ENCODE peak calls at places on chromosomes 7 and 10, in seven cellular contexts. One of them, this sample, is unnamed.

GRCh38 chr10:117746541-117747195 is 204.1 kb downstream of the EMX2 start:
- DNase-seq in astrocyte of the cerebellum: no peak
- DNase-seq in HL-60: no peak
- DNase-seq in AG09309: no peak
- DNase-seq in right atrium auricular region: peak; percentile 16
- DNase-seq in HFF-Myc: no peak
- DNase-seq in lower lobe of right lung: no peak
- DNase-seq in this sample: no peak

GRCh38 chr7:101166909-101167644 is 1.7 kb upstream of the VGF start:
- DNase-seq in HFF-Myc: peak; percentile 63
- DNase-seq in right atrium auricular region: no peak
- DNase-seq in HL-60: no peak
- DNase-seq in astrocyte of the cerebellum: no peak
- DNase-seq in AG09309: no peak
- DNase-seq in lower lobe of right lung: no peak
- DNase-seq in this sample: no peak

GRCh38 chr10:80270887-80271286 is 18.6 kb downstream of the MAT1A start:
- DNase-seq in astrocyte of the cerebellum: no peak
- DNase-seq in HFF-Myc: no peak
- DNase-seq in HL-60: no peak
- DNase-seq in lower lobe of right lung: no peak
- DNase-seq in AG09309: no peak
- DNase-seq in right atrium auricular region: no peak
- DNase-seq in this sample: no peak

GRCh38 chr10:78995977-78996355 is 72.8 kb upstream of the ZMIZ1 start:
- DNase-seq in HL-60: no peak
- DNase-seq in astrocyte of the cerebellum: no peak
- DNase-seq in AG09309: no peak
- DNase-seq in right atrium auricular region: no peak
- DNase-seq in lower lobe of right lung: no peak
- DNase-seq in HFF-Myc: no peak
- DNase-seq in this sample: no peak

GRCh38 chr10:78739411-78740053 is 329.2 kb upstream of the ZMIZ1 start:
- DNase-seq in AG09309: no peak
- DNase-seq in astrocyte of the cerebellum: no peak
- DNase-seq in HFF-Myc: no peak
- DNase-seq in lower lobe of right lung: no peak
- DNase-seq in right atrium auricular region: no peak
- DNase-seq in HL-60: no peak
- DNase-seq in this sample: no peak

GRCh38 chr10:7161484-7162283 is 249.2 kb downstream of the SFMBT2 start:
- DNase-seq in AG09309: no peak
- DNase-seq in lower lobe of right lung: no peak
- DNase-seq in HFF-Myc: no peak
- DNase-seq in HL-60: no peak
- DNase-seq in right atrium auricular region: peak; percentile 76
- DNase-seq in astrocyte of the cerebellum: no peak
- DNase-seq in this sample: no peak

GRCh38 chr10:71972746-71973695 is 8.8 kb downstream of the CHST3 start:
- DNase-seq in astrocyte of the cerebellum: no peak
- DNase-seq in HL-60: no peak
- DNase-seq in AG09309: no peak
- DNase-seq in lower lobe of right lung: no peak
- DNase-seq in right atrium auricular region: no peak
- DNase-seq in HFF-Myc: no peak
- DNase-seq in this sample: no peak

GRCh38 chr7:129434172-129434845 is at the start of gene STRIP2:
- DNase-seq in astrocyte of the cerebellum: peak; percentile 23
- DNase-seq in AG09309: no peak
- DNase-seq in HL-60: peak; percentile 54
- DNase-seq in HFF-Myc: no peak
- DNase-seq in right atrium auricular region: peak; percentile 91
- DNase-seq in lower lobe of right lung: peak; percentile 94
- DNase-seq in this sample: no peak

GRCh38 chr10:94361161-94361794 is 1.5 kb downstream of the NOC3L start:
- DNase-seq in AG09309: no peak
- DNase-seq in HFF-Myc: no peak
- DNase-seq in HL-60: no peak
- DNase-seq in right atrium auricular region: no peak
- DNase-seq in lower lobe of right lung: no peak
- DNase-seq in astrocyte of the cerebellum: no peak
- DNase-seq in this sample: no peak

GRCh38 chr7:51128545-51129466 is 187.8 kb downstream of the COBL start:
- DNase-seq in HL-60: no peak
- DNase-seq in right atrium auricular region: peak; percentile 43
- DNase-seq in astrocyte of the cerebellum: no peak
- DNase-seq in HFF-Myc: no peak
- DNase-seq in AG09309: no peak
- DNase-seq in lower lobe of right lung: no peak
- DNase-seq in this sample: no peak

GRCh38 chr7:156640949-156641485 is 443 bp downstream of the RNF32 start:
- DNase-seq in AG09309: no peak
- DNase-seq in HL-60: no peak
- DNase-seq in right atrium auricular region: no peak
- DNase-seq in lower lobe of right lung: peak; percentile 65
- DNase-seq in astrocyte of the cerebellum: no peak
- DNase-seq in HFF-Myc: no peak
- DNase-seq in this sample: no peak

GRCh38 chr10:44801383-44802327 is 109.5 kb upstream of the TMEM72 start:
- DNase-seq in HFF-Myc: peak; percentile 92
- DNase-seq in astrocyte of the cerebellum: peak; percentile 76
- DNase-seq in HL-60: no peak
- DNase-seq in AG09309: peak; percentile 75
- DNase-seq in right atrium auricular region: peak; percentile 85
- DNase-seq in lower lobe of right lung: peak; percentile 90
- DNase-seq in this sample: peak; percentile 86

GRCh38 chr10:75654171-75654772 is 222.8 kb downstream of the LRMDA start:
- DNase-seq in lower lobe of right lung: no peak
- DNase-seq in AG09309: no peak
- DNase-seq in right atrium auricular region: no peak
- DNase-seq in HL-60: no peak
- DNase-seq in astrocyte of the cerebellum: peak; percentile 67
- DNase-seq in HFF-Myc: no peak
- DNase-seq in this sample: no peak

GRCh38 chr7:101172005-101172853 is 6.9 kb upstream of the VGF start:
- DNase-seq in lower lobe of right lung: no peak
- DNase-seq in HFF-Myc: no peak
- DNase-seq in astrocyte of the cerebellum: no peak
- DNase-seq in right atrium auricular region: no peak
- DNase-seq in HL-60: no peak
- DNase-seq in AG09309: no peak
- DNase-seq in this sample: no peak

GRCh38 chr10:22536620-22537019 is 177.8 kb downstream of the PIP4K2A start:
- DNase-seq in right atrium auricular region: no peak
- DNase-seq in HFF-Myc: no peak
- DNase-seq in AG09309: no peak
- DNase-seq in lower lobe of right lung: no peak
- DNase-seq in HL-60: no peak
- DNase-seq in astrocyte of the cerebellum: no peak
- DNase-seq in this sample: no peak

GRCh38 chr10:80444646-80445319 is 9.3 kb upstream of the TSPAN14 start:
- DNase-seq in HL-60: peak; percentile 71
- DNase-seq in lower lobe of right lung: peak; percentile 77
- DNase-seq in right atrium auricular region: no peak
- DNase-seq in HFF-Myc: peak; percentile 72
- DNase-seq in AG09309: peak; percentile 60
- DNase-seq in astrocyte of the cerebellum: no peak
- DNase-seq in this sample: no peak

GRCh38 chr10:64846706-64847105 is 1325.5 kb downstream of the REEP3 start:
- DNase-seq in HL-60: no peak
- DNase-seq in HFF-Myc: no peak
- DNase-seq in AG09309: no peak
- DNase-seq in lower lobe of right lung: no peak
- DNase-seq in astrocyte of the cerebellum: no peak
- DNase-seq in right atrium auricular region: no peak
- DNase-seq in this sample: no peak

GRCh38 chr10:7151538-7151937 is 259.3 kb downstream of the SFMBT2 start:
- DNase-seq in lower lobe of right lung: no peak
- DNase-seq in HFF-Myc: no peak
- DNase-seq in astrocyte of the cerebellum: no peak
- DNase-seq in AG09309: no peak
- DNase-seq in HL-60: no peak
- DNase-seq in right atrium auricular region: no peak
- DNase-seq in this sample: no peak

GRCh38 chr7:33500590-33500989 is 371.2 kb downstream of the BBS9 start:
- DNase-seq in AG09309: peak; percentile 52
- DNase-seq in HL-60: no peak
- DNase-seq in lower lobe of right lung: no peak
- DNase-seq in right atrium auricular region: no peak
- DNase-seq in astrocyte of the cerebellum: no peak
- DNase-seq in HFF-Myc: peak; percentile 11
- DNase-seq in this sample: no peak

GRCh38 chr7:134778941-134779740 is at the start of gene CALD1:
- DNase-seq in AG09309: peak; percentile 99
- DNase-seq in lower lobe of right lung: peak; percentile 49
- DNase-seq in HFF-Myc: peak; percentile 97
- DNase-seq in astrocyte of the cerebellum: peak; percentile 99
- DNase-seq in right atrium auricular region: peak; percentile 90
- DNase-seq in HL-60: no peak
- DNase-seq in this sample: peak; percentile 99

GRCh38 chr10:100183482-100183881 is 2.3 kb downstream of the ERLIN1 start:
- DNase-seq in astrocyte of the cerebellum: no peak
- DNase-seq in AG09309: no peak
- DNase-seq in HL-60: peak; percentile 86
- DNase-seq in right atrium auricular region: no peak
- DNase-seq in HFF-Myc: no peak
- DNase-seq in lower lobe of right lung: no peak
- DNase-seq in this sample: no peak

GRCh38 chr10:34575882-34576281 is 239.2 kb downstream of the PARD3 start:
- DNase-seq in lower lobe of right lung: no peak
- DNase-seq in AG09309: no peak
- DNase-seq in astrocyte of the cerebellum: no peak
- DNase-seq in HFF-Myc: no peak
- DNase-seq in right atrium auricular region: no peak
- DNase-seq in HL-60: no peak
- DNase-seq in this sample: no peak

GRCh38 chr10:48556713-48557112 is 48.2 kb downstream of the ARHGAP22 start:
- DNase-seq in HFF-Myc: no peak
- DNase-seq in astrocyte of the cerebellum: no peak
- DNase-seq in lower lobe of right lung: no peak
- DNase-seq in AG09309: no peak
- DNase-seq in HL-60: no peak
- DNase-seq in right atrium auricular region: no peak
- DNase-seq in this sample: no peak

DNA sequence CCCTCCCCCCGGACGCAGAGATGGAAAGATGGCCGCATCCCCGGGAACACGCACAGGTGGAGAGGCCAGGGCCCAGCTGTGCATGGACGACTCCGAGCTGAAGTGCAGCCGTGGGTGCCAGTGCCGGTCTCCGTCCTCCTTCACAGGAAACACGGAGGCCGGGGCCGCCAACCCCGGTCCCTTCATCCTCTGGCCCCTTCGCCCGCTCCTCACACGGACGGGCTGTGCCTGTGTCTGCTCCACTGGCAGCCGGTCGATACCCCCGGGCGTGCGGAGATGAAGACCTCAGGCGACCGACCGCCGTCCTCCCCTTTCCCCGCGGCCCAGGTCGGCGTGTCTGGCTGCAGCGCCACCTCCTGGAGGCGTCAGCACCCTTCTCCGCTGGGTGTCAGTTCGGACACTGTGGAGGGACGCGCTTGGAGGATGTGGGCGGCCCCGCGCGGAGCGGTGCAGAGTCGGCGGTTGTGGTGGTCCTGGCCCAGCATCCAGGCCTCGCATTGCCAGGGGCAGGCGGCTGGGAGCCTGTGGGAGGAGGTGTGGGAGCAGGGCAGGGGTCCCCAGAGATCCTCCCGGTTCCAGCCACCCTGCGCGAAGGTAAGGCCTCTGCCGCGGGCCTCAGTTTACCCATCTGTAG is 9.9 kb downstream of the ZNF511 start:
- DNase-seq in astrocyte of the cerebellum: no peak
- DNase-seq in AG09309: no peak
- DNase-seq in right atrium auricular region: no peak
- DNase-seq in HL-60: no peak
- DNase-seq in HFF-Myc: no peak
- DNase-seq in lower lobe of right lung: peak; percentile 81
- DNase-seq in this sample: no peak
- H3K4me3 ChIP-seq in astrocyte of the cerebellum: peak overlapping the region; percentile 36
- H3K4me3 ChIP-seq in AG09309: peak overlapping the region; percentile 50
- H3K4me3 ChIP-seq in right atrium auricular region: peak overlapping the region; percentile 43
- H3K4me3 ChIP-seq in HL-60: peak overlapping the region; percentile 24
- H3K4me3 ChIP-seq in HFF-Myc: peak overlapping the region; percentile 32
- H3K4me3 ChIP-seq in lower lobe of right lung: peak overlapping the region; percentile 44
- H3K4me3 ChIP-seq in this sample: peak overlapping the region; percentile 55

GRCh38 chr10:60235001-60235400 is 154.7 kb downstream of the ANK3 start:
- DNase-seq in right atrium auricular region: no peak
- DNase-seq in HL-60: no peak
- DNase-seq in astrocyte of the cerebellum: peak; percentile 33
- DNase-seq in AG09309: peak; percentile 13
- DNase-seq in lower lobe of right lung: no peak
- DNase-seq in HFF-Myc: peak; percentile 12
- DNase-seq in this sample: no peak

GRCh38 chr10:60236869-60237524 is 152.7 kb downstream of the ANK3 start:
- DNase-seq in AG09309: peak; percentile 64
- DNase-seq in HL-60: peak; percentile 75
- DNase-seq in astrocyte of the cerebellum: no peak
- DNase-seq in lower lobe of right lung: peak; percentile 77
- DNase-seq in HFF-Myc: no peak
- DNase-seq in right atrium auricular region: peak; percentile 65
- DNase-seq in this sample: no peak

GRCh38 chr10:60237977-60238376 is 151.7 kb downstream of the ANK3 start:
- DNase-seq in astrocyte of the cerebellum: no peak
- DNase-seq in right atrium auricular region: no peak
- DNase-seq in HL-60: no peak
- DNase-seq in HFF-Myc: no peak
- DNase-seq in lower lobe of right lung: no peak
- DNase-seq in AG09309: peak; percentile 13
- DNase-seq in this sample: no peak

GRCh38 chr10:60239228-60239627 is 150.4 kb downstream of the ANK3 start:
- DNase-seq in AG09309: no peak
- DNase-seq in HL-60: no peak
- DNase-seq in HFF-Myc: no peak
- DNase-seq in right atrium auricular region: no peak
- DNase-seq in lower lobe of right lung: no peak
- DNase-seq in astrocyte of the cerebellum: no peak
- DNase-seq in this sample: no peak

GRCh38 chr10:60238408-60239100 is 151.1 kb downstream of the ANK3 start:
- DNase-seq in HL-60: no peak
- DNase-seq in lower lobe of right lung: no peak
- DNase-seq in HFF-Myc: peak; percentile 19
- DNase-seq in right atrium auricular region: no peak
- DNase-seq in astrocyte of the cerebellum: peak; percentile 64
- DNase-seq in AG09309: peak; percentile 27
- DNase-seq in this sample: no peak
- H3K4me3 ChIP-seq in HL-60: no peak overlapping the region
- H3K4me3 ChIP-seq in lower lobe of right lung: no peak overlapping the region
- H3K4me3 ChIP-seq in HFF-Myc: no peak overlapping the region
- H3K4me3 ChIP-seq in right atrium auricular region: no peak overlapping the region
- H3K4me3 ChIP-seq in astrocyte of the cerebellum: no peak overlapping the region
- H3K4me3 ChIP-seq in AG09309: no peak overlapping the region
- H3K4me3 ChIP-seq in this sample: no peak overlapping the region

GRCh38 chr10:31804416-31804815 is 124.2 kb downstream of the ARHGAP12 start:
- DNase-seq in AG09309: no peak
- DNase-seq in astrocyte of the cerebellum: no peak
- DNase-seq in HL-60: no peak
- DNase-seq in HFF-Myc: no peak
- DNase-seq in lower lobe of right lung: no peak
- DNase-seq in right atrium auricular region: no peak
- DNase-seq in this sample: peak; percentile 24
- H3K4me3 ChIP-seq in AG09309: no peak overlapping the region
- H3K4me3 ChIP-seq in astrocyte of the cerebellum: no peak overlapping the region
- H3K4me3 ChIP-seq in HL-60: no peak overlapping the region
- H3K4me3 ChIP-seq in HFF-Myc: no peak overlapping the region
- H3K4me3 ChIP-seq in lower lobe of right lung: no peak overlapping the region
- H3K4me3 ChIP-seq in right atrium auricular region: no peak overlapping the region
- H3K4me3 ChIP-seq in this sample: no peak overlapping the region

GRCh38 chr7:151166629-151167196 is 781 bp downstream of the GBX1 start:
- DNase-seq in astrocyte of the cerebellum: no peak
- DNase-seq in HFF-Myc: no peak
- DNase-seq in AG09309: no peak
- DNase-seq in lower lobe of right lung: no peak
- DNase-seq in right atrium auricular region: no peak
- DNase-seq in HL-60: no peak
- DNase-seq in this sample: no peak
- H3K4me3 ChIP-seq in astrocyte of the cerebellum: peak overlapping the region; percentile 28
- H3K4me3 ChIP-seq in HFF-Myc: peak overlapping the region; percentile 9
- H3K4me3 ChIP-seq in AG09309: no peak overlapping the region
- H3K4me3 ChIP-seq in lower lobe of right lung: peak overlapping the region; percentile 52
- H3K4me3 ChIP-seq in right atrium auricular region: peak overlapping the region; percentile 59
- H3K4me3 ChIP-seq in HL-60: peak overlapping the region; percentile 23
- H3K4me3 ChIP-seq in this sample: no peak overlapping the region